ENCODE peak calls at places on chromosomes 7 and 10, in six cellular contexts. H is H1, J is GM12878, V is HCT116, X is K562, B is HepG2. N is an unnamed sample.

GRCh38 chr10:46090258-46090812 is 44.3 kb upstream of the MSMB start:
- DNase-seq in H (no peak), J (no peak), V (no peak), X (no peak), B (no peak), N (no peak)

GRCh38 chr7:134470864-134471263 is 12.0 kb upstream of the AKR1B1 start:
- DNase-seq in H (no peak), J (no peak), V (peak), X (no peak), B (peak), N (no peak)

GRCh38 chr7:30549933-30550493 is 44.7 kb upstream of the GARS1 start:
- DNase-seq in H (no peak), J (no peak), V (no peak), X (no peak), B (no peak), N (no peak)

GRCh38 chr7:141460781-141461715 is 90.2 kb upstream of the AGK start:
- DNase-seq in H (no peak), J (no peak), V (no peak), X (no peak), B (no peak), N (no peak)

GRCh38 chr7:132536646-132537395 is 39.4 kb downstream of the PLXNA4 start:
- DNase-seq in H (no peak), J (no peak), V (no peak), X (no peak), B (no peak), N (no peak)

GRCh38 chr7:25392571-25393338 is 164.5 kb upstream of the NPVF start:
- DNase-seq in H (no peak), J (no peak), V (no peak), X (no peak), B (no peak), N (peak)

GRCh38 chr7:26489404-26489803 is 197.7 kb downstream of the SNX10 start:
- DNase-seq in H (no peak), J (no peak), V (no peak), X (no peak), B (no peak), N (no peak)

GRCh38 chr7:135300913-135301765 is 67.5 kb downstream of the STRA8 start:
- DNase-seq in H (no peak), J (no peak), V (no peak), X (no peak), B (no peak), N (no peak)

GRCh38 chr7:5780801-5781496 is 514 bp downstream of the RNF216 start:
- DNase-seq in H (no peak), J (no peak), V (no peak), X (no peak), B (no peak), N (no peak)

GRCh38 chr10:124019886-124020797 is 73.3 kb downstream of the CHST15 start:
- DNase-seq in H (peak), J (no peak), V (no peak), X (no peak), B (no peak), N (peak)
- TF ChIP-seq ZNF274 in H (no peak), J (no peak), V (no peak), X (no peak), B (no peak), N (no peak)

DNA sequence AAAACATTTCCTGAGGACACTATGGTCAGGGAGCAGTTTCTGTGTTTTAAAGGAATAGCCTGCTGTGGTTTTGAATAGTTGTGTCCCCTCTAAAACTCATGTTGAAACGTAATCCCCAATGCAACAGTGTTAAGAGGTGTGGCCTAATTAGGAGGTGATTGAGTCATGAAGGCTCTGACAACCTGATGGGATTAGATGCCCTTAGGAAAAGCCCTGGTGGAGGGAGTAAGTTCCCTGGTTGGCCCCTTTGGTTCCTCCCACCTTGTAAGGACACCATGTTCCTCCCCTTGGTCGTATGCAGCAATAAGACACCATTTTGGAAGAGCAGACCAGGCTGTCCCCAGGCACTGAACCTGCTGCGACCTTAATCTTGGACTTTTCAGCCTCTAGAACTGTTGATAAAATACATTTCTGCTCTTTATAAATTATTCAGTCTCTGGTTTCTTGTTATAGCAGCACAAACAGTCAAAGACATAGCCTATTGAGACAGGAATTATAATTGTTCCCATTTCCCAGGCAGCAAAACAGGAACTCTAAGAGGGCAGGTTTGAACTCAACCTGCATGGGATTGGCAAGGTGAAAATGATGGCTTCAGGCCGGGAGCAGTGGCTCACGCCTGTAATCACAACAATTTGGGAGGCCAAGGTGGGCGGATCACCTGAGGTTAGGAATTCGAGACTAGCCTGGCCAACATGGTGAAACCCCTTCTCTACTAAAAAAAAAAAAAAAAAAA is 20.5 kb upstream of the TNS3 start:
- DNase-seq in H (no peak), J (no peak), V (no peak), X (no peak), B (no peak), N (no peak)
- H3K4me3 ChIP-seq in H (no peak), J (no peak), V (no peak), X (no peak), B (no peak), N (no peak)

GRCh38 chr7:195830-196128 is 3.4 kb downstream of the FAM20C start:
- DNase-seq in H (no peak), J (no peak), V (no peak), X (no peak), B (no peak), N (no peak)

GRCh38 chr7:199465-200249 is 7.3 kb downstream of the FAM20C start:
- DNase-seq in H (no peak), J (no peak), V (no peak), X (no peak), B (peak), N (no peak)

GRCh38 chr7:196283-196682 is 3.9 kb downstream of the FAM20C start:
- DNase-seq in H (no peak), J (no peak), V (no peak), X (no peak), B (no peak), N (no peak)

GRCh38 chr7:196778-197321 is 4.5 kb downstream of the FAM20C start:
- DNase-seq in H (no peak), J (no peak), V (no peak), X (no peak), B (no peak), N (no peak)

DNA sequence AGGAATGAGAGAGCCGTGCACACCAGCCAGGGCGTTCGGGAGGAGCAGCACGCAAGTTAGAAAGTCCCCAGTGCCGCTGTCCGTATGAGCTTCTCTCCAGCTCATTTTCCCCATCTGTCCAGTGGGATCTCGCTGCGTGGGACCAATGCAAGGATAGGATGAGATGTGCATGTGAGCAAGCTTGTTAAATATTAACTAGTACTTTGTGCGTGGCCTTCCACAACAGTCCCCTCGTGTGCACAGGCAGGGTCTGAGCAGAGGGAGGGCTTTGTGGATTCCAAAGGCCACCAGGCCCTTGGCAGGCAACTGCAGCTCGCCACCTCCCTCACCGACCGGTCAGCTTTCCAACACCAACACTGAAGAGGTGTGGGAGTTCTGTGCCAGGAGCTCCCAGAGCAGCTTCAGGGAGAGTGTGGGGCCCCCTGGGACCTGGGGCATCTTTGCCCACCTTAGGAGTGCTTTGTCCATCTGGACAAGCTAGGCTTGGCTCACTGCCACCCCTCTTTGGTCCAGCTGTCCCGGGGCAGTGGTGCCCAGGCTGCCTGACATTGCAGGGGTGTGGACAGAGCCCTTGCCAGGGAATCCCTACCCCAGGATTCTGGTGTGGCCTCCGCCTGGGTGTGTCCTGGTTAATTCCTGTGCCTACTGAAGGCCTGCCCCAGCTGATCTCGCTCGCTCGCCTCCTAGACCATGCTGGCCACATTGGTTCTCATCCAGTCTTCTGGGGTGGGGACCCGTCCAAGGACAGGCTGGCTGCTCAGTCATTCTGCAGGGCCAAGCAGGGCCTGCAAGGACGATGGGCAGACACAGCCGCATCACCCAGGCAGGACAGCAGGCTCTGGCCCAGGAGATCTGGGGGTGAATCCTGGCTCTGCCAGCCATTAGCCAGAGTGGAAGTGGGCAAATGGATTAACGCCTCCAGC is 5.3 kb downstream of the FAM20C start:
- DNase-seq in H (no peak), J (no peak), V (no peak), X (no peak), B (peak), N (no peak)
- TF ChIP-seq ZNF274 in H (no peak), J (no peak), V (no peak), X (no peak), B (no peak), N (no peak)

DNA sequence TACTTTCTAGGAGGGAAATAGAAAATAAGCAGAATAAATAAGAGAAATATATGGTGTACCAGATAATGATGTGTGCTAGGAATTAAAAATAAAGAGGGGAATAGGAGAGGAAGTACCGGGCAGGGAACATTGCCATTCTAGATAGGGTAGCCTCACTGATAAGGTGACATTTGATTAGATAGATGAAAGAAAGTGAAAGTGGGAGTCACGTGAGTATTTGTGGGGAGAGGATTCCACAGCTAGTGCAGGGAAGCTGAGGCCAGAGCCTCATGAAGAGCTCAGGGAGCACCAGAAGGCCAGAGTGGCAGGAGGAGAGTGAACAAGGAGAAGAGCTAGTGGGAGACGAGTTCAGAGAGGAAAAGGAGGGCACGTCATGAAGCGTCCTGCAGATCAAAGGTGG is 49.1 kb downstream of the CDHR3 start:
- DNase-seq in H (no peak), J (no peak), V (no peak), X (no peak), B (no peak), N (no peak)
- H3K4me3 ChIP-seq in H (no peak), J (no peak), V (no peak), X (no peak), B (no peak), N (no peak)